ENCODE peak calls at places on chromosomes 4 and X, in six cellular contexts. O is HepG2, K is H1, S is GM12878, L is K562, V is GM12892. F is an unnamed sample.

GRCh38 chr4:185039508-185040273 is 21.4 kb downstream of the HELT start:
- DNase-seq in L (peak; percentile 75), V (peak; percentile 26), O (peak; percentile 30), S (peak; percentile 23), K (peak; percentile 70), F (peak; percentile 42)

GRCh38 chrX:46574941-46575381 is 1.4 kb downstream of the CHST7 start:
- DNase-seq in O (no peak), S (no peak), K (no peak), L (no peak), V (no peak), F (no peak)

GRCh38 chr4:98887137-98887536 is 41.8 kb downstream of the EIF4E start:
- DNase-seq in V (no peak), K (no peak), O (no peak), L (no peak), S (no peak), F (no peak)

GRCh38 chr4:149264093-149264733 is 551.4 kb downstream of the IQCM start:
- DNase-seq in S (peak; percentile 4), L (peak; percentile 6), V (no peak), O (peak; percentile 50), K (peak; percentile 48), F (no peak)

GRCh38 chrX:28312965-28313364 is 274.3 kb upstream of the IL1RAPL1 start:
- DNase-seq in O (no peak), V (no peak), K (no peak), L (no peak), S (no peak), F (no peak)

GRCh38 chr4:40990202-40990898 is 224.0 kb downstream of the APBB2 start:
- DNase-seq in O (peak; percentile 25), L (no peak), S (peak; percentile 53), V (no peak), K (no peak), F (no peak)

GRCh38 chr4:4673070-4673469 is 131.2 kb upstream of the STX18 start:
- DNase-seq in V (no peak), O (no peak), L (peak; percentile 100), K (peak; percentile 98), S (no peak), F (no peak)

GRCh38 chr4:180913750-180914149 is 1329.5 kb upstream of the TENM3 start:
- DNase-seq in K (no peak), O (no peak), S (no peak), V (no peak), L (no peak), F (no peak)

GRCh38 chr4:165584916-165585315 is 206.1 kb downstream of the CPE start:
- DNase-seq in K (no peak), L (no peak), O (no peak), S (no peak), V (no peak), F (no peak)

GRCh38 chrX:133838761-133839676 is 146.4 kb downstream of the GPC3 start:
- DNase-seq in O (no peak), S (no peak), V (no peak), K (peak; percentile 66), L (peak; percentile 27), F (no peak)

GRCh38 chr4:48796927-48797679 is 17.0 kb upstream of the FRYL start:
- DNase-seq in O (no peak), S (no peak), K (no peak), L (no peak), V (no peak), F (no peak)

GRCh38 chrX:140713174-140713539 is 3.6 kb downstream of the LINC00632 start:
- DNase-seq in V (no peak), S (no peak), L (no peak), O (no peak), K (no peak), F (no peak)

GRCh38 chrX:140715787-140716186 is 6.2 kb downstream of the LINC00632 start:
- DNase-seq in S (no peak), L (no peak), K (no peak), O (no peak), V (no peak), F (no peak)

GRCh38 chrX:140709421-140709846 is at the start of gene LINC00632:
- DNase-seq in O (no peak), S (no peak), K (no peak), L (no peak), V (no peak), F (no peak)

GRCh38 chrX:140710710-140711109 is 1.2 kb downstream of the LINC00632 start:
- DNase-seq in K (no peak), L (no peak), O (no peak), V (no peak), S (no peak), F (no peak)

DNA sequence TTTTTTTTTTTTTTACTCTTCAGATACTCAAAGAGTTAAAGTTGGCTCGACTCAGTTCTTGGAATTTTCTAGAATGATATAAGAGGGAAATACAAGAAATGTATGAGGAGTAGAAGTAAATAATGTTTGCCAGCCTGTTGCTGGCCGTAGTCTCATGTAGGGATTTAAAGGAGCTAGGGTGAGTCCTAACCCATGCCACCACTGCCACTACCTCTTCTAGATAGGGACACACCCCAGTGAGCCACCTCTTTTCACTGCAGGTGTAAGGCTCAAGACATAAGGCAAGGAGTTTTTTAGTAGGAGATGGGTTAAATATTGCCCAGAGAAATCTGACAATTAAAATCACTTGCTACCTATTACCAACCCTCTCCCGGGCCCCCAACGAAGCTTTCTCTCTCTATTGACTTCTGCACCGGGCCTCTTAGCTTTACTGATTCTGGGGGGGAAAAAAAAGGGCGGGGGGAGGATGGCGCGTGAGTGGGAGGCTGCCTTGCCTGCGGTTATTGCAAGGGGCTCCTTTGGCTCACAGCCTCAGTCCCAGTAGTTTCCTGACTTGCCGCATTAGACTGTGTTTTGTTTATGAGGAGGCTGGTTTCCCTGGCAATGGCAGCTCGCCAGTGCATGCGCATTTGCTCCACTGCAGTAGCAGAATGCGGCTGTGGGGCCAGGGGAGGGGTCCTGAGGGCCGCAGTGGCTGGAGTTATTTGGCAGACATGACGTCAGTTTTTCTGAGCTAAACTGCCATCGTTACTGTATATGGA is 3.0 kb downstream of the LINC00632 start:
- DNase-seq in K (peak; percentile 44), L (no peak), S (no peak), V (no peak), O (no peak), F (no peak)
- TF ChIP-seq TAF1 in K (peak; percentile 32), L (no peak), S (no peak), V (no peak), O (no peak), F (no peak)

DNA sequence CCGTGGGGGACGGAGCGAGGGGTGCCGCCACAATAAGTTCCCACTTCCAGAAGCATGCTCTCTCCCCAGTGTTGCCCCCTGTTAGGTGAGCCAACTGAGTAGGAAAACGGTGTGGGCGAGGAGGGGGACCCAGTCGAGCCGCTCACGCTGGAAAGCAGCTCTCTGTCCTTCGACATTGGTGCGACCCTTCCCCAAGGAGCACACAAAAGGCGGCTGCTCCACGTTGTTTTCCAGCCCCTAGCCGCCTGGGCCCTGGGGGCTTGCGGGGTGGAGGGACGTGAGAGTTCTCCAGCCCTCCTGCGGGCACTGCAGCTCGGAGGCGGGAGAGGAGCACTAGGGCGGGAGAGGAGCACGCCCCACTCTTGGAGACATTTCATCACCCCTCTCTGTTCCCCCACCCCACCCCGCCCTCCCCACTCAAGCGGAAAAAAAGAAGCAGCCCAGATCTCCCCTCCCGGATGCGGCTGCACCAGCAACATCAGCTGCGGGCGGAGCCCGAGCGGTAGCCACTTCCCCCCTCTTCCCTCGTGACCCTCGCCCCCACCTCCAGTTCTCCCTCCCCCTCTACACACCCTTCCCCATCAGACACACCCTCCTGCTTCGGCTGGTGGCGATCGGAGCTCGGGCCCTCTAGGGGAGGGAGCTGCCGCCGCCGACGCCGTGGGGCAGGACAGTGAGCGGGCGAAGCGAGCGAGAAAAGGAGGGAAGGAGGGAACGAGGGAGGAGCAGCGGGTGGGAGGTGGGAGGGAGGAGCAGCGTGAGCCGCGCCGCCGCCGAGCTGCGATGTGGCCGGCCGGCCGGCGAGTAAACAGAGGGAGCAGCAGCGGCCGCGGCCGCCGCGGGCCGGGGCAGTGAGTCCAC is at the start of gene DOCK11:
- DNase-seq in V (peak; percentile 60), S (peak; percentile 58), L (peak; percentile 86), O (peak; percentile 2), K (peak; percentile 61), F (peak; percentile 48)
- TF ChIP-seq POLR2A in V (no peak), S (peak; percentile 82), L (peak; percentile 57), O (no peak), K (no peak), F (no peak)

DNA sequence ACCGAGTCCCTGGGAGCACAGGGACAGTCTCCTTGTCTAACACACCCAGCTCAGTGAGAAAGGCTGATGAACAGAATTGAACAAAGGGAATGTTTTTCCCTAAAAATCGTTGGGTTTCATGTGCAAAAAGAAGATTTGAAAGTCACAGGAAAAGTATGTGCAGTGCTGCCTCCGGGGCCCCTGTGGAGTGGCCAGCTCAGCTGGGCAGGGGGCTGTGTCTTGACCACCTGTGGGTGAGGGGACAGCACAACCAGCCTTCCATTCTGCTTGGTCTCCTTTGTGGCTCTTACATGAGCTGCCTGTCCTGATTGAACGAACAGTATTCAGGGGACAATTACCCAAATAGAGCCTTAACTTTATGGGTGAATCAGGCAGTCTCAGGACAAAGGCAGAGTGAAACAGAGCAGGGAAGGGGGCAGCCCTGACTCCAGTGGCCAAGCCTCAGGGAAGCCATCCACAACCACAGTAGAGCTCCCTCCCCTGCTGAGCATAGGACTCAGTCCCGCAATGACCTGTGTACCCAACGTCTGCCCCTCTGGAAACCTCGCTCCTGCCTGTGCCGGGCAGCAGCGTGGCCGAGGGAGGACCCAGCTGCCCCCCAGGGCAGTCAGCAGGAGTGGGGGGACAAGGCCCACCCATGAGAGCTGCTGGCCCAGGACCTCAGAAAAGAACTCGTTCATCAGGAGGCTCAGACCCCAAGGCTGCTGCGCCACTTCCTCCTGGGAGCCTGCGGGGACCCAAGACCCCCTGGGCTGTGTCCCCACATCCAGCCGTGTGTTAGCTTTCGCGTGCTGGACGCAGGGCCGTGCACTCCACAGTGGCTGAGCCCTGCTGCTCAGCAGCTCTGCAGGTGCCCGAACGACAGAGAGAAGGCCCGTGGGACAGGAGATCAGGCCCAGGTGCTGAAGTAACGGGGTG is 59.6 kb upstream of the MXD4 start:
- DNase-seq in L (no peak), K (no peak), V (no peak), O (no peak), S (no peak), F (no peak)
- TF ChIP-seq TAF1 in L (no peak), K (no peak), V (no peak), O (no peak), S (no peak), F (no peak)

DNA sequence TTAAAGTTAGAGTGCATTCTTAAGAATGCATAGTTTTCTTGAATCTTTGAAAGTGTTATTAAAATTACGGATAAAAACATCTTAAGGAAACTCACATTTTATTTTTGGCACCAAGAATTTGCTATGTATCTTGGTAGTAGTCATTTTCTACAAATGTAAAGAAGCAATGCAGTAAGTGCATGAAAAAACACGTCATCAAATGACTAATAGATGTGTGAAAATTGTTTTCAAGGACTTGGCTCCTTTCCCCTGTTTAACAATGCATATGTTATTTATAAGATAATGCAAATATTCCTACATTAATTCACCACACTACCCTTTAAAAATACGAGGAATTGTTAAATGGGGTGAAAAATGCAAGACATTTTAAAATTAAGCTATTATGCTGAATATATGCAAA is 461.2 kb upstream of the PCDH7 start:
- DNase-seq in K (no peak), V (no peak), O (no peak), S (no peak), L (no peak), F (no peak)
- TF ChIP-seq POLR2A in K (no peak), V (no peak), O (no peak), S (no peak), L (no peak), F (no peak)